ENCODE peak calls at places on chromosomes 11 and 22, in five cellular contexts. One of them, this sample, is unnamed.

GRCh38 chr11:106398396-106399074 is 321.1 kb downstream of the AASDHPPT start:
- DNase-seq in AG10803: peak; percentile 39
- DNase-seq in ovary: no peak
- DNase-seq in stomach: no peak
- DNase-seq in esophagus squamous epithelium: no peak
- DNase-seq in this sample: no peak

GRCh38 chr11:111591187-111591960 is 10.9 kb upstream of the SIK2 start:
- DNase-seq in stomach: no peak
- DNase-seq in ovary: no peak
- DNase-seq in AG10803: no peak
- DNase-seq in esophagus squamous epithelium: no peak
- DNase-seq in this sample: no peak

GRCh38 chr22:46463435-46464227 is 73.8 kb downstream of the CELSR1 start:
- DNase-seq in ovary: no peak
- DNase-seq in AG10803: no peak
- DNase-seq in stomach: no peak
- DNase-seq in esophagus squamous epithelium: no peak
- DNase-seq in this sample: no peak

GRCh38 chr22:37752189-37753061 is 55.3 kb upstream of the GCAT start:
- DNase-seq in AG10803: peak; percentile 97
- DNase-seq in ovary: peak; percentile 87
- DNase-seq in stomach: peak; percentile 93
- DNase-seq in esophagus squamous epithelium: peak; percentile 58
- DNase-seq in this sample: peak; percentile 97

GRCh38 chr22:39115570-39115969 is 18.5 kb downstream of the APOBEC3H start:
- DNase-seq in esophagus squamous epithelium: no peak
- DNase-seq in stomach: no peak
- DNase-seq in ovary: no peak
- DNase-seq in AG10803: no peak
- DNase-seq in this sample: no peak

GRCh38 chr22:20985720-20986119 is 3.6 kb downstream of the LZTR1 start:
- DNase-seq in AG10803: no peak
- DNase-seq in ovary: no peak
- DNase-seq in stomach: no peak
- DNase-seq in esophagus squamous epithelium: no peak
- DNase-seq in this sample: no peak

GRCh38 chr22:36884314-36885158 is 23.7 kb downstream of the NCF4 start:
- DNase-seq in stomach: no peak
- DNase-seq in esophagus squamous epithelium: no peak
- DNase-seq in AG10803: peak; percentile 43
- DNase-seq in ovary: no peak
- DNase-seq in this sample: peak; percentile 77

GRCh38 chr22:20154602-20155183 is 3.8 kb upstream of the CCDC188 start:
- DNase-seq in esophagus squamous epithelium: no peak
- DNase-seq in stomach: no peak
- DNase-seq in ovary: no peak
- DNase-seq in AG10803: no peak
- DNase-seq in this sample: no peak

GRCh38 chr11:7186190-7186589 is 65.5 kb upstream of the SYT9 start:
- DNase-seq in stomach: no peak
- DNase-seq in ovary: no peak
- DNase-seq in AG10803: peak; percentile 3
- DNase-seq in esophagus squamous epithelium: no peak
- DNase-seq in this sample: peak; percentile 4

GRCh38 chr11:35097814-35098213 is 41.2 kb upstream of the CD44 start:
- DNase-seq in ovary: no peak
- DNase-seq in AG10803: no peak
- DNase-seq in stomach: no peak
- DNase-seq in esophagus squamous epithelium: no peak
- DNase-seq in this sample: no peak

GRCh38 chr11:6927030-6927617 is 898 bp downstream of the ZNF215 start:
- DNase-seq in esophagus squamous epithelium: no peak
- DNase-seq in stomach: no peak
- DNase-seq in ovary: no peak
- DNase-seq in AG10803: no peak
- DNase-seq in this sample: no peak

GRCh38 chr11:100676901-100677300 is 10.2 kb upstream of the ARHGAP42 start:
- DNase-seq in stomach: no peak
- DNase-seq in AG10803: no peak
- DNase-seq in ovary: no peak
- DNase-seq in esophagus squamous epithelium: no peak
- DNase-seq in this sample: no peak

GRCh38 chr11:105738972-105739574 is 129.2 kb downstream of the GRIA4 start:
- DNase-seq in AG10803: no peak
- DNase-seq in stomach: no peak
- DNase-seq in esophagus squamous epithelium: no peak
- DNase-seq in ovary: no peak
- DNase-seq in this sample: no peak

GRCh38 chr22:27512283-27512761 is 289.2 kb downstream of the MN1 start:
- DNase-seq in AG10803: peak; percentile 93
- DNase-seq in stomach: peak; percentile 79
- DNase-seq in esophagus squamous epithelium: no peak
- DNase-seq in ovary: peak; percentile 96
- DNase-seq in this sample: peak; percentile 99

GRCh38 chr11:65170058-65170534 is at the start of gene SPDYC:
- DNase-seq in AG10803: no peak
- DNase-seq in stomach: no peak
- DNase-seq in esophagus squamous epithelium: no peak
- DNase-seq in ovary: no peak
- DNase-seq in this sample: no peak

GRCh38 chr11:95388086-95388485 is 157.1 kb upstream of the SESN3 start:
- DNase-seq in esophagus squamous epithelium: no peak
- DNase-seq in AG10803: no peak
- DNase-seq in ovary: no peak
- DNase-seq in stomach: no peak
- DNase-seq in this sample: no peak

GRCh38 chr11:18264035-18264434 is 2.0 kb upstream of the SAA1 start:
- DNase-seq in stomach: no peak
- DNase-seq in esophagus squamous epithelium: no peak
- DNase-seq in ovary: no peak
- DNase-seq in AG10803: no peak
- DNase-seq in this sample: no peak

GRCh38 chr22:49462795-49463194 is 364.9 kb downstream of the BRD1 start:
- DNase-seq in ovary: no peak
- DNase-seq in stomach: no peak
- DNase-seq in AG10803: no peak
- DNase-seq in esophagus squamous epithelium: no peak
- DNase-seq in this sample: no peak

GRCh38 chr22:28395920-28396447 is 283.7 kb downstream of the TTC28 start:
- DNase-seq in ovary: no peak
- DNase-seq in stomach: no peak
- DNase-seq in AG10803: peak; percentile 29
- DNase-seq in esophagus squamous epithelium: no peak
- DNase-seq in this sample: peak; percentile 36

GRCh38 chr11:125300791-125301218 is 136.3 kb downstream of the PKNOX2 start:
- DNase-seq in AG10803: peak; percentile 77
- DNase-seq in ovary: no peak
- DNase-seq in stomach: no peak
- DNase-seq in esophagus squamous epithelium: no peak
- DNase-seq in this sample: peak; percentile 89

GRCh38 chr11:65911682-65912568 is 6.9 kb downstream of the C11orf68 start:
- DNase-seq in AG10803: peak; percentile 89
- DNase-seq in ovary: peak; percentile 72
- DNase-seq in stomach: no peak
- DNase-seq in esophagus squamous epithelium: no peak
- DNase-seq in this sample: peak; percentile 80

GRCh38 chr11:47337229-47337924 is 15.1 kb downstream of the MYBPC3 start:
- DNase-seq in stomach: no peak
- DNase-seq in esophagus squamous epithelium: no peak
- DNase-seq in AG10803: no peak
- DNase-seq in ovary: no peak
- DNase-seq in this sample: no peak

GRCh38 chr11:114315749-114316368 is 19.7 kb downstream of the NNMT start:
- DNase-seq in AG10803: no peak
- DNase-seq in esophagus squamous epithelium: no peak
- DNase-seq in ovary: no peak
- DNase-seq in stomach: peak; percentile 60
- DNase-seq in this sample: peak; percentile 46

GRCh38 chr22:38766076-38766777 is 10.4 kb upstream of the SUN2 start:
- DNase-seq in stomach: peak; percentile 60
- DNase-seq in esophagus squamous epithelium: no peak
- DNase-seq in AG10803: peak; percentile 58
- DNase-seq in ovary: peak; percentile 64
- DNase-seq in this sample: peak; percentile 68

GRCh38 chr22:45923212-45923611 is 53.8 kb downstream of the WNT7B start:
- DNase-seq in ovary: no peak
- DNase-seq in stomach: no peak
- DNase-seq in AG10803: no peak
- DNase-seq in esophagus squamous epithelium: no peak
- DNase-seq in this sample: no peak

GRCh38 chr11:28715726-28716125 is 607.5 kb downstream of the METTL15 start:
- DNase-seq in stomach: no peak
- DNase-seq in ovary: no peak
- DNase-seq in AG10803: no peak
- DNase-seq in esophagus squamous epithelium: no peak
- DNase-seq in this sample: no peak

GRCh38 chr11:106333678-106334077 is 256.2 kb downstream of the AASDHPPT start:
- DNase-seq in esophagus squamous epithelium: no peak
- DNase-seq in ovary: no peak
- DNase-seq in AG10803: no peak
- DNase-seq in stomach: no peak
- DNase-seq in this sample: no peak

GRCh38 chr22:29306830-29307657 is 594 bp downstream of the GAS2L1 start:
- DNase-seq in ovary: peak; percentile 83
- DNase-seq in esophagus squamous epithelium: no peak
- DNase-seq in stomach: peak; percentile 83
- DNase-seq in AG10803: peak; percentile 71
- DNase-seq in this sample: peak; percentile 73

GRCh38 chr11:121366970-121367369 is 74.4 kb downstream of the SC5D start:
- DNase-seq in stomach: no peak
- DNase-seq in esophagus squamous epithelium: no peak
- DNase-seq in AG10803: no peak
- DNase-seq in ovary: no peak
- DNase-seq in this sample: no peak

GRCh38 chr11:44030276-44030932 is 17.4 kb upstream of the ACCSL start:
- DNase-seq in AG10803: peak; percentile 74
- DNase-seq in stomach: no peak
- DNase-seq in esophagus squamous epithelium: no peak
- DNase-seq in ovary: peak; percentile 76
- DNase-seq in this sample: peak; percentile 96

GRCh38 chr11:23232652-23233051 is 372.4 kb upstream of the CCDC179 start:
- DNase-seq in ovary: no peak
- DNase-seq in stomach: no peak
- DNase-seq in AG10803: no peak
- DNase-seq in esophagus squamous epithelium: no peak
- DNase-seq in this sample: no peak

GRCh38 chr11:46278387-46279173 is 1.1 kb downstream of the CREB3L1 start:
- DNase-seq in stomach: peak; percentile 80
- DNase-seq in ovary: peak; percentile 70
- DNase-seq in esophagus squamous epithelium: no peak
- DNase-seq in AG10803: peak; percentile 60
- DNase-seq in this sample: peak; percentile 60
- TF ChIP-seq CTCF in stomach: peak; percentile 65
- TF ChIP-seq CTCF in ovary: no peak
- TF ChIP-seq CTCF in esophagus squamous epithelium: no peak
- TF ChIP-seq CTCF in AG10803: peak; percentile 66
- TF ChIP-seq CTCF in this sample: peak; percentile 67

DNA sequence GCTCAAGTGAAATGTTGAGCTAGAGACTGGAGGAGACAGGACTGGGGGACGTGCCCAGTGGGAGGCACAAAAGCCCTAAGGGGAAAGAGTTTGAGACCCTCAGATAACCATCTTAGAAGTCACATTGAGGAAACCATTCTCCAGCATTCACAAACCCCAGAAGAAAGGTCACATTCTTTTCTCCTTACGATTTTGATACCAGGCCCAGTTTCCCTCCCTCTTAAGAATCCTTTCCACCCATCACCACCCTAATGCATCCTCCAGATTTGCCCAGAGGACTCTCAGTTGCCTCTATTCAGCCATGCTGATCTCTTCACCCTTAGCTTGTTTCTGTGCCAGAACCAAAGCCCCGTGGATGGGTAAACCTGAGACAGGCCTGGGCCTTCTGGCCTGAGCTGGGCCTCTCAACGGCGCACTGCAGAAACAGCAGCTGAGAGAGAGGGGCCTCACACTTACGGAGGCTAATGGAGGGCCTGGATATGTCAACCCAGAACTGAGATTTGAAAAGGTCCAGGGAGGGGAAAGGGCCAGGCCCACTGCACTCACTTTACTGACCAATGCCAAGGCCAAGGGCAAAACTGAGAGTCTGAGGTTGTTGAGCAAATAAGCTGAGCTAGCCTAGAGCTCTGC is 32.3 kb upstream of the OAF start:
- DNase-seq in ovary: no peak
- DNase-seq in esophagus squamous epithelium: no peak
- DNase-seq in stomach: no peak
- DNase-seq in AG10803: peak; percentile 37
- DNase-seq in this sample: no peak
- H3K4me3 ChIP-seq in ovary: no peak overlapping the region
- H3K4me3 ChIP-seq in esophagus squamous epithelium: no peak overlapping the region
- H3K4me3 ChIP-seq in stomach: no peak overlapping the region
- H3K4me3 ChIP-seq in AG10803: no peak overlapping the region
- H3K4me3 ChIP-seq in this sample: no peak overlapping the region

DNA sequence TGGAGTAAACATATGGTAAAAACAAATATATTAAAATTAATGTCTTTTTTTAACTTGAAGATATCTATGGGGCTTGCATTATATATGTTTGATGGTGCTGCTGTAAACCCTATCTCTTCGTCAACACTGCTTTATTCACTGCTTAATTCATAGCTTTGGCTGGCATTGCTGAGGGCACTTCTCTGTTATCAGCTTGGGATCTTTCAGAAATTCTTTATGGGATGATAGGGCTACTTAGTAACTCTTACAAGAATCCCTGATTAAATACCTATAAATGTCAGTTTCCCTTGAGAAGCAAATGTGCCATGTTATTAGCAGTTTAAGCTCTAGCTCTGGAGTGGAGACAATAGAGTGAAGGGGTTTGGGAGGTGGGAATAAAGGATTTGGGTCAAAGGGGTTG is 112.3 kb downstream of the SWAP70 start:
- DNase-seq in AG10803: no peak
- DNase-seq in ovary: no peak
- DNase-seq in esophagus squamous epithelium: no peak
- DNase-seq in stomach: no peak
- DNase-seq in this sample: no peak
- TF ChIP-seq CTCF in AG10803: no peak
- TF ChIP-seq CTCF in ovary: no peak
- TF ChIP-seq CTCF in esophagus squamous epithelium: no peak
- TF ChIP-seq CTCF in stomach: no peak
- TF ChIP-seq CTCF in this sample: no peak

DNA sequence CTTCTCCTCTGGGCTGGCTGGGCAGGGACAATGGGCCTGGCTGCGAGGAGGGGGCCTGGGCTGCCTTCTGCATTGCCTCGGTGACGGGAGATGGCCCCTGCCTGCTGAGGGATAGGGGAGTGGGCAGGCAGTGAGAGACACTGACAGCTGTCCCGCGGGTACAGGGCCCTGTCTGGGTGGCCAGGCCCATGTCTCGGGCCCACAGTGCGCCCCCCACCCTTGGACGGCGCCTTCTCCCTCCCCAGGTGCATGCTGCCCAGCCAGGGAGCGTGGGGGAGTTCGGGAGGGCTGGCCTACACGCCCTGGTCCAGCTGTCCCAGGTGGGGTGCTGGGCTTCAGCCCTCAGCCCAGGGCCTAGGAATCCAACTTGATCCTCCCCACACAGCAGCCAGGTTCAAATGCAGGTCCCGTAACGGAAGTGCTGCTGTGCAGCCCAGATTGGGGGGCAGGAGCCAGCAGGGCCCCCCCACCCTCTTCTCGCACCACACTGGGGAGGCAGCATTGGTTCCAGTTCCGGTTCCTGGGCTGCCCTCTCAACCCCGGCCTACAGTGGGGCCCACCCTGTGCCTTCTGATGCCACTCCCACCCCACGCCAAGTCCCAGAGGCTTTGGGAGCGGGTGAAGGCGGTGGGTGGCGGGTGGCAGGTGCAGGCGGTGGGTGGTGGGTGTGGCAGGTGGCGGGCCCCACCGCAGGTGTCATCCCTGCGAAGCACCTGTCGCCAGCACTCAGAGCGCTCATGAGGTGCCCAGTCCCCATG is 7.3 kb upstream of the TSSC4 start:
- DNase-seq in ovary: no peak
- DNase-seq in esophagus squamous epithelium: no peak
- DNase-seq in stomach: no peak
- DNase-seq in AG10803: no peak
- DNase-seq in this sample: no peak
- H3K4me3 ChIP-seq in ovary: no peak overlapping the region
- H3K4me3 ChIP-seq in esophagus squamous epithelium: no peak overlapping the region
- H3K4me3 ChIP-seq in stomach: no peak overlapping the region
- H3K4me3 ChIP-seq in AG10803: no peak overlapping the region
- H3K4me3 ChIP-seq in this sample: no peak overlapping the region

This sample was measured in fibroblast of pulmonary artery.